ENCODE peak calls at places on chromosome 10, in four cellular contexts. One of them, this sample, is unnamed.
A peak's percentile ranks its signal among the peaks of the same experiment; 100 is the strongest.

GRCh38 chr10:46306550-46307184 is 19.9 kb downstream of the ANTXRL start:
- DNase-seq in heart left ventricle: no peak
- DNase-seq in psoas muscle: no peak
- DNase-seq in HCT116: no peak
- DNase-seq in this sample: peak; percentile 53

GRCh38 chr10:47025540-47026300 is 114.5 kb downstream of the PTPN20 start:
- DNase-seq in heart left ventricle: no peak
- DNase-seq in psoas muscle: peak; percentile 67
- DNase-seq in HCT116: no peak
- DNase-seq in this sample: peak; percentile 53

GRCh38 chr10:22615819-22616499 is 98.4 kb downstream of the PIP4K2A start:
- DNase-seq in heart left ventricle: peak; percentile 51
- DNase-seq in psoas muscle: no peak
- DNase-seq in HCT116: no peak
- DNase-seq in this sample: peak; percentile 79

GRCh38 chr10:13219685-13220670 is 14.2 kb downstream of the UCMA start:
- DNase-seq in heart left ventricle: no peak
- DNase-seq in psoas muscle: peak; percentile 84
- DNase-seq in HCT116: peak; percentile 49
- DNase-seq in this sample: peak; percentile 46

GRCh38 chr10:67955614-67956013 is 71.2 kb downstream of the SIRT1 start:
- DNase-seq in heart left ventricle: no peak
- DNase-seq in psoas muscle: no peak
- DNase-seq in HCT116: no peak
- DNase-seq in this sample: no peak

GRCh38 chr10:71085689-71086438 is 126.5 kb upstream of the UNC5B start:
- DNase-seq in heart left ventricle: peak; percentile 19
- DNase-seq in psoas muscle: peak; percentile 24
- DNase-seq in HCT116: no peak
- DNase-seq in this sample: peak; percentile 33

GRCh38 chr10:27192284-27192683 is 37.1 kb downstream of the MASTL start:
- DNase-seq in heart left ventricle: no peak
- DNase-seq in psoas muscle: no peak
- DNase-seq in HCT116: peak; percentile 56
- DNase-seq in this sample: no peak

GRCh38 chr10:73253226-73253557 is 748 bp upstream of the MRPS16 start:
- DNase-seq in heart left ventricle: no peak
- DNase-seq in psoas muscle: no peak
- DNase-seq in HCT116: no peak
- DNase-seq in this sample: no peak

GRCh38 chr10:15588635-15589081 is 131.1 kb downstream of the ITGA8 start:
- DNase-seq in heart left ventricle: no peak
- DNase-seq in psoas muscle: no peak
- DNase-seq in HCT116: no peak
- DNase-seq in this sample: no peak
- H3K4me3 ChIP-seq in heart left ventricle: no peak overlapping the region
- H3K4me3 ChIP-seq in psoas muscle: no peak overlapping the region
- H3K4me3 ChIP-seq in HCT116: no peak overlapping the region
- H3K4me3 ChIP-seq in this sample: no peak overlapping the region

DNA sequence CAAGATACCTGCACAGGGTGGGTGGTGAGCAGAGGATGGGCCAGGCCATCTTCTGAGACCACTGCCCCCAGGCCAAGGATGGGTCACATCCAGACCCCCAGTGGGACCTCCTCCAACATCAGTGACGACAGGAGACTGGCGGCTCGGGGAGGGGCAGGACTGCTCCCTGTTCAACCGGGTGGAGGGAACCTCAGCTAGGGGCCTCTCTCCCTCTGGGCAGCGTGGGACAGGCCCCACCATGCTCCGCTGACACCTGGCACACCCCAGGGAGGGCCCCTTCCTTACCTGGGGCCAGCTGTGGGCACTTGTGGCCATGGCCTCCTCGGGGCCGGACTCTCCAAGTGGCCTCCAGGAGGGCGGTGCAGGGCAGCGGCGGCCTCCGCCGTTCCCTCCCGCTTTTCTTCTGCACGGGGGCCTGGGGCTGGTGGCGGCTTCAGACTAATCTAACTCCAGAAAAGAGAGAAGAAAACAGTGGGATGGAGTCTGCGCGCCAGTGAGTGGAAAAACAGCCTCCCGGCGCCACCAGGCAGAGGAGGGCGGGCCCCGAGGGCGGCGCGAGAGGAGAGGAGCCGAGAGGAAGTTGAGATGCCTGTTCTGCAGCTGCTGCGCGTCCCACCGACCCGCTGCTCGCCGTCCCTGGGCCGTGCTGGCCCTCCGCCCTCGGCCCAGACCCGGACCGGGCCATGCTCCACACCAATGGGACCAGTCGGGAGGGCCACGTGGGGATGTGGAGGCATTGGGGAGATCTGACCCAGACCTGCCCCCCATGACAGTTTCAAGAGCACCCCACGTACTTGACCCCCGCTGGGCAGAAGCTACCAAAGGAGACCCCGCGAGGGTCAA is at the start of gene CALHM2:
- DNase-seq in heart left ventricle: peak; percentile 79
- DNase-seq in psoas muscle: peak; percentile 82
- DNase-seq in HCT116: no peak
- DNase-seq in this sample: peak; percentile 82
- H3K4me3 ChIP-seq in heart left ventricle: peak within 1 kb of the TSS; percentile 78
- H3K4me3 ChIP-seq in psoas muscle: peak within 1 kb of the TSS; percentile 74
- H3K4me3 ChIP-seq in HCT116: peak within 1 kb of the TSS; percentile 89
- H3K4me3 ChIP-seq in this sample: peak within 1 kb of the TSS; percentile 90

DNA sequence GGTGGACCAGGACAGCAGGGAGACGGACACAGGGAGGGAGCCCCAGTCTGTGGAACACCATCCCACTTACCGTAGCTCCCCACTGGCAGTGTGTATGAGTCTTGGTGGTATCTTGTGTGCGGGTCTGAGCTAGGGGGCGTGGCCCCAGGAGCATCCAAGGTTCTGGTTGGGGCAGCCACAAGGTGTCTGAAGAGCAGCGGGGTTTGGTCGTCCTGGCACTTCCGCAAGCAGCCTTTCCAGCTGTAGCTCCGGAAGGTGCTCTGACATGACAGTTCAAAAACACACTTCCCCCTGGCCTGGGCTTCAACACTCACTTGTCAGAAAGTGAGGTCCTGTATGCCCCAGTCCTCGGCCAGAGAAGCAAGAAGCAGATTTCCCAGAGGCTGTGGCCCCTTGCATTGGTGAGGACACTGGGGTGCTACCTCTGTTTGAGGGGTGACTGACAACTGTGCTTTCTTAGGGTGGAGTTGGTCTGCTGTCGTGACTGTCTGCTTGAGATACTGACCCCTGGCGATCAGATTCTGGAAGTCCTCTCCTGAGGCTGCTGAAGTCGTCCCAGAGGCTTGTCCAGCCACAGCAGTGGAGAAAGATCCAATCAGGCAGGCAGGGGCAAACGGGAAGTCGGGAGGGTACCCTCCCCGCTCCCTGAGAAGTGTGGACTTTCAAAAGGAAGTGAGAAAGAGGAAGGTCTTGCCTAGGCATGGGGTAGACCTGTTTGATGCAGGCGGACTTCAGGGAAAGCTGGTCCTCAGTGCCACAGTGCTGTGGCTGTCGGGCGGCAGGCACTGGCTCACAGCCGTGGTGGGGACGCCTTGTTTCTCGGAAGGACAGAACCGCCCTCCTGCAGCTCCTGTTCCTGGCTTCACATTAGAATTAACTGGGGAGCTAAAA is 51.4 kb upstream of the PFKFB3 start:
- DNase-seq in heart left ventricle: peak; percentile 69
- DNase-seq in psoas muscle: peak; percentile 76
- DNase-seq in HCT116: no peak
- DNase-seq in this sample: peak; percentile 76
- H3K4me3 ChIP-seq in heart left ventricle: no peak overlapping the region
- H3K4me3 ChIP-seq in psoas muscle: peak overlapping the region; percentile 40
- H3K4me3 ChIP-seq in HCT116: no peak overlapping the region
- H3K4me3 ChIP-seq in this sample: peak overlapping the region; percentile 5

DNA sequence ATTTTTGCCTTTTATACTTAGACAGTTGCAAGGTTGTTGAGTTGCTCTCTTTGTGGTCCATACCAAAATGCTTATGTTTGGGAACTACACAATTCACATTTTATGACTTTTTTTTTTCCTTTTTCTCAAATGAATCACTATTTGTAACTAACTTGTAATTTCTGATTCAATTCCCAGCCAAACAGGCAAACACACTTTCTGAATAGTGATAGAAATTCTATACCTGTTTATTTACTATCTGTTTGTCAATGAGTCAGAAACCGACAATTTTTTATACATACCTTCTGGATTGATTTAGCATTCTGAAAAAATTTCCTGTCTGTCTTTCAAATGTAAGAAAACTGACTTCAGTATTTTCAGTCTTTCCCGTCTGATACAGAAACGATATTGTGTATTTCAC is 69.1 kb downstream of the MBL2 start:
- DNase-seq in heart left ventricle: no peak
- DNase-seq in psoas muscle: no peak
- DNase-seq in HCT116: no peak
- DNase-seq in this sample: no peak
- H3K4me3 ChIP-seq in heart left ventricle: no peak overlapping the region
- H3K4me3 ChIP-seq in psoas muscle: no peak overlapping the region
- H3K4me3 ChIP-seq in HCT116: no peak overlapping the region
- H3K4me3 ChIP-seq in this sample: no peak overlapping the region

DNA sequence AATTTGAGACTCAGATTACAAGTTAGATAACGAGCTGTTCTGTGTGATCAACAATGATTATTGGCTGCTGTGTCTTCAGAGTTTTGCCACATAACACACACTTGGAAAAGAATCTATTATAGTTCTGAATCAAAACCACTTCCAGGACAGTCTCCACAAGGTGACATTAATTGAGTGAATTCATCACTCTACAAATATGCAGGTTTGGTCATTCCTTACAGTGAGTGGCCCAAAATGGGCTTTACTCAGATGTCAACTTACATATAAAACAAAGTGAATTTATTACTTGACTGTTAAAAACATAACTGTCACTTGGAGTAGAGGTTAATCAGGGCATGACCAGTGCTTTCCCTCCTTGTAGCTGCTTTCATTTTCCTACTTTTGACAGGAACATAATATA is 984.3 kb downstream of the REEP3 start:
- DNase-seq in heart left ventricle: no peak
- DNase-seq in psoas muscle: no peak
- DNase-seq in HCT116: no peak
- DNase-seq in this sample: no peak
- H3K4me3 ChIP-seq in heart left ventricle: no peak overlapping the region
- H3K4me3 ChIP-seq in psoas muscle: no peak overlapping the region
- H3K4me3 ChIP-seq in HCT116: no peak overlapping the region
- H3K4me3 ChIP-seq in this sample: no peak overlapping the region

DNA sequence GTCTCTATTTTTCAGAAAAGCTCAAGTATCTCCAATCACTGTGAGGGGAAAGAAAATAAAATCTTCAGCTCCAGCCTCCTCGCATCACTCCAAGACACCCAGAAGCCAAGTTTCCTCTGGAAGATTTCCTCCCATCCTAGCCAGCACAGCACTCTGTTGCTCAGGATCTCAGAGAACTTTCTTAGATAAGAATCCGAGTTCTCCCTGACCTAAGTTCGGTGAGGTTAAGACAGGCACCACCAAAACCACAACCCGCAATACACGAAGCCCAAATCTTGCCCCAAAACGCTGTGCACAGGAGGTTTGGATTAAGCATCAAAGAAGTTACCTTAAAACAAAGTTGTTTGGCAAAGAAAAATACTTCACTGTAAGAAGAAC is 4.2 kb downstream of the FAM53B start:
- DNase-seq in heart left ventricle: no peak
- DNase-seq in psoas muscle: no peak
- DNase-seq in HCT116: no peak
- DNase-seq in this sample: no peak
- H3K4me3 ChIP-seq in heart left ventricle: peak overlapping the region; percentile 89
- H3K4me3 ChIP-seq in psoas muscle: peak overlapping the region; percentile 84
- H3K4me3 ChIP-seq in HCT116: no peak overlapping the region
- H3K4me3 ChIP-seq in this sample: no peak overlapping the region

DNA sequence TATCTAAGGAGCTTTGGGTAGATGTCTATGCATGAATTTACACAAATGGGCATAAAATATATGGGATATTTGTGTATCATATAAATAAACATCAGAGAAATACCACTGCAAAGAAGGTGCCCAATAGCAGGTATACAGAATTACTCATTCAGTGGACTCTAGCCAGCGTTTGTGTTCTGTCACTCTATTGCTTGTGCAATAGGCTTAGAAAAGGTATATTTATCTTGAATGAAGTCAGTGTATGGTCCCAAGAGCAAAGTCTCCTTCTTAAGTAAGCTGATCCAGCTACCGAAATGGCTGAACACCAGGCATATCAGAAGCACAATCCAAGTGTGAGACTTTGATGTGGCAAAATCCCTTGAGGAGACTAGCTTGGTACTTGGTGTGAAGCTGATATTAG is 1058.4 kb downstream of the SORCS1 start:
- DNase-seq in heart left ventricle: no peak
- DNase-seq in psoas muscle: no peak
- DNase-seq in HCT116: no peak
- DNase-seq in this sample: no peak
- H3K4me3 ChIP-seq in heart left ventricle: no peak overlapping the region
- H3K4me3 ChIP-seq in psoas muscle: no peak overlapping the region
- H3K4me3 ChIP-seq in HCT116: no peak overlapping the region
- H3K4me3 ChIP-seq in this sample: no peak overlapping the region

GRCh38 chr10:69409176-69409495 is 7.6 kb downstream of the TACR2 start:
- DNase-seq in heart left ventricle: no peak
- DNase-seq in psoas muscle: no peak
- DNase-seq in HCT116: no peak
- DNase-seq in this sample: no peak
- H3K4me3 ChIP-seq in heart left ventricle: peak overlapping the region; percentile 47
- H3K4me3 ChIP-seq in psoas muscle: peak overlapping the region; percentile 58
- H3K4me3 ChIP-seq in HCT116: no peak overlapping the region
- H3K4me3 ChIP-seq in this sample: peak overlapping the region; percentile 42

GRCh38 chr10:128046934-128047251 is 79.3 kb downstream of the MKI67 start:
- DNase-seq in heart left ventricle: no peak
- DNase-seq in psoas muscle: no peak
- DNase-seq in HCT116: no peak
- DNase-seq in this sample: no peak
- H3K4me3 ChIP-seq in heart left ventricle: no peak overlapping the region
- H3K4me3 ChIP-seq in psoas muscle: no peak overlapping the region
- H3K4me3 ChIP-seq in HCT116: peak overlapping the region; percentile 43
- H3K4me3 ChIP-seq in this sample: peak overlapping the region; percentile 52

GRCh38 chr10:122019414-122019975 is 30.5 kb downstream of the TACC2 start:
- DNase-seq in heart left ventricle: no peak
- DNase-seq in psoas muscle: peak; percentile 58
- DNase-seq in HCT116: no peak
- DNase-seq in this sample: peak; percentile 86
- H3K4me3 ChIP-seq in heart left ventricle: peak overlapping the region; percentile 13
- H3K4me3 ChIP-seq in psoas muscle: peak overlapping the region; percentile 51
- H3K4me3 ChIP-seq in HCT116: no peak overlapping the region
- H3K4me3 ChIP-seq in this sample: peak overlapping the region; percentile 25